ENCODE peak calls at places on chromosomes 3 and 15, in nine cellular contexts. C, F, U, V, O, R, H, W and L are unnamed samples.

GRCh38 chr3:131988209-131988608 is 46.6 kb downstream of the CPNE4 start:
- DNase-seq in O (no peak), W (no peak), U (no peak), C (no peak), V (no peak), H (no peak), F (no peak), R (no peak), L (no peak)

GRCh38 chr3:134364061-134364935 is 9.9 kb downstream of the AMOTL2 start:
- DNase-seq in F (no peak), H (peak; percentile 95), O (peak; percentile 95), R (peak; percentile 99), C (peak; percentile 95), W (peak; percentile 93), U (peak; percentile 82), V (peak; percentile 96), L (no peak)

GRCh38 chr3:180189310-180189648 is 152.5 kb upstream of the PEX5L start:
- DNase-seq in R (no peak), W (no peak), H (no peak), F (no peak), V (no peak), C (no peak), U (no peak), O (no peak), L (no peak)

GRCh38 chr3:17157713-17158112 is 273.0 kb downstream of the PLCL2 start:
- DNase-seq in U (no peak), W (no peak), V (peak; percentile 24), O (no peak), C (peak; percentile 31), F (no peak), R (no peak), H (peak; percentile 70), L (no peak)

GRCh38 chr3:172125963-172126403 is 86.6 kb downstream of the FNDC3B start:
- DNase-seq in C (peak; percentile 74), O (peak; percentile 95), H (peak; percentile 49), V (peak; percentile 68), U (no peak), W (no peak), F (no peak), R (peak; percentile 63), L (peak; percentile 94)

GRCh38 chr3:126284258-126284904 is 72.8 kb downstream of the KLF15 start:
- DNase-seq in R (peak; percentile 48), C (no peak), O (peak; percentile 28), F (no peak), W (no peak), H (no peak), V (peak; percentile 44), U (no peak), L (no peak)

GRCh38 chr3:153246805-153247204 is 84.8 kb downstream of the RAP2B start:
- DNase-seq in O (peak; percentile 93), W (peak; percentile 71), R (peak; percentile 66), F (no peak), H (no peak), V (peak; percentile 51), U (no peak), C (no peak), L (no peak)

GRCh38 chr3:133881987-133882825 is 13.5 kb downstream of the RAB6B start:
- DNase-seq in W (no peak), V (no peak), H (no peak), F (no peak), R (no peak), U (no peak), O (no peak), C (no peak), L (no peak)

GRCh38 chr15:42623951-42624350 is 48.5 kb downstream of the STARD9 start:
- DNase-seq in R (no peak), C (no peak), H (no peak), F (no peak), W (no peak), V (no peak), U (no peak), O (no peak), L (peak; percentile 34)

GRCh38 chr3:122564155-122564912 is at the start of the genes DTX3L and PARP9:
- DNase-seq in V (peak; percentile 73), H (peak; percentile 65), U (no peak), C (peak; percentile 87), R (peak; percentile 84), O (peak; percentile 83), W (no peak), F (peak; percentile 58), L (peak; percentile 33)

GRCh38 chr3:42190701-42191442 is 75.1 kb downstream of the CCK start:
- DNase-seq in R (peak; percentile 72), H (peak; percentile 67), V (peak; percentile 77), W (no peak), F (peak; percentile 4), C (peak; percentile 72), U (no peak), O (peak; percentile 67), L (peak; percentile 10)

GRCh38 chr3:185807455-185808068 is 17.3 kb downstream of the IGF2BP2 start:
- DNase-seq in F (no peak), H (peak; percentile 98), U (peak; percentile 76), V (peak; percentile 85), C (no peak), O (peak; percentile 68), R (peak; percentile 63), W (no peak), L (no peak)

GRCh38 chr3:32593903-32594525 is 23.4 kb upstream of the DYNC1LI1 start:
- DNase-seq in R (peak; percentile 70), U (no peak), H (no peak), W (no peak), C (no peak), O (peak; percentile 37), F (no peak), V (peak; percentile 81), L (no peak)

GRCh38 chr3:78741066-78741645 is 1026.6 kb downstream of the ROBO1 start:
- DNase-seq in H (no peak), R (no peak), F (no peak), U (no peak), W (no peak), C (no peak), O (no peak), V (no peak), L (no peak)

GRCh38 chr15:92571824-92572223 is 83.8 kb downstream of the FAM174B start:
- DNase-seq in W (no peak), F (no peak), C (no peak), U (no peak), O (no peak), H (no peak), V (no peak), R (no peak), L (no peak)

GRCh38 chr15:57595011-57595866 is 3.5 kb downstream of the MYZAP start:
- DNase-seq in R (no peak), W (no peak), U (no peak), O (no peak), V (no peak), H (no peak), C (peak; percentile 65), F (no peak), L (no peak)

GRCh38 chr3:46946856-46947544 is 29.5 kb downstream of the CCDC12 start:
- DNase-seq in U (no peak), H (peak; percentile 42), W (no peak), C (no peak), O (peak; percentile 17), R (no peak), V (peak; percentile 34), F (no peak), L (no peak)

GRCh38 chr15:59688383-59688887 is 685 bp downstream of the BNIP2 start:
- DNase-seq in U (no peak), O (peak; percentile 78), F (no peak), R (peak; percentile 85), C (peak; percentile 14), V (peak; percentile 88), H (peak; percentile 58), W (no peak), L (peak; percentile 45)

GRCh38 chr15:59997070-59997701 is 6.9 kb upstream of the FOXB1 start:
- DNase-seq in O (no peak), H (no peak), W (no peak), U (no peak), C (no peak), R (no peak), V (no peak), F (no peak), L (no peak)

DNA sequence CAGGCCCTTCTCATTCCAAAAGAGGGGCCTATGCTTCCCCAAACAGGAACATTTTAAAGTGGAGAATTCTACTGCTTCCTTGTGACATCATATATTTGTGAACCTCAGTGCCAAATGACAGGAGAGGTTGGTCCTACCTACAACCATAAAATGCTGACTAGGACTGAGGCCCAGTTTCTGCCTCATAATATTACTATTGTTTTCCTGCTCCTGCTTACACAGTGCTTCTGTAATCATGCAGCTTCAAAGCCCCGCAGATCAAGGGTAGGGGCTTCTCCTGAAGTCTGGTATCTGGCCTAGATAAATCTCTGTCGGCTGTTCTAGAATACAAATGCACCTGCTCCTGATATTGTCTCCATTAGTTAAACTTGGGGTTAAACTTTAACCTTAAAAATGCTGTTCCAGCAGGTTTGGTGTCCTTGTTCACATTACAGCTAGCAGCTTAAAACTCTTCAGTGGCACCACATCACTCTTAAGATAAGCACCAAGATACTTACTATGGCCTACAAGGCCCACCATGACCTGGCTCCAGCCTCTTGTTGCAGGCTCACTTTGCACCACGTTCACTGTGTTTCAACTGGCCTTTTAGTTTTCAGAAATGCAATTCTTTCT is 552.4 kb downstream of the TUSC7 start:
- DNase-seq in C (no peak), U (no peak), R (no peak), H (no peak), O (no peak), F (no peak), V (no peak), W (no peak), L (peak; percentile 79)
- H3K4me3 ChIP-seq in C (no peak overlapping the region), U (no peak overlapping the region), R (no peak overlapping the region), H (no peak overlapping the region), O (no peak overlapping the region), F (no peak overlapping the region), V (no peak overlapping the region), W (no peak overlapping the region), L (no peak overlapping the region)

GRCh38 chr3:9361691-9362388 is 1.0 kb upstream of the THUMPD3 start:
- DNase-seq in U (no peak), O (no peak), H (no peak), V (no peak), W (no peak), C (no peak), F (no peak), R (no peak), L (no peak)
- H3K4me3 ChIP-seq in U (peak overlapping the region; percentile 75), O (peak overlapping the region; percentile 83), H (no peak overlapping the region), V (peak overlapping the region; percentile 80), W (peak overlapping the region; percentile 74), C (peak overlapping the region; percentile 70), F (peak overlapping the region; percentile 60), R (peak overlapping the region; percentile 38), L (peak overlapping the region; percentile 73)

GRCh38 chr3:10213156-10213792 is 35.0 kb upstream of the TATDN2 start:
- DNase-seq in W (no peak), F (no peak), U (no peak), H (no peak), R (no peak), O (peak; percentile 75), V (no peak), C (no peak), L (no peak)
- H3K4me3 ChIP-seq in W (no peak overlapping the region), F (no peak overlapping the region), U (no peak overlapping the region), H (no peak overlapping the region), R (no peak overlapping the region), O (no peak overlapping the region), V (no peak overlapping the region), C (no peak overlapping the region), L (no peak overlapping the region)

DNA sequence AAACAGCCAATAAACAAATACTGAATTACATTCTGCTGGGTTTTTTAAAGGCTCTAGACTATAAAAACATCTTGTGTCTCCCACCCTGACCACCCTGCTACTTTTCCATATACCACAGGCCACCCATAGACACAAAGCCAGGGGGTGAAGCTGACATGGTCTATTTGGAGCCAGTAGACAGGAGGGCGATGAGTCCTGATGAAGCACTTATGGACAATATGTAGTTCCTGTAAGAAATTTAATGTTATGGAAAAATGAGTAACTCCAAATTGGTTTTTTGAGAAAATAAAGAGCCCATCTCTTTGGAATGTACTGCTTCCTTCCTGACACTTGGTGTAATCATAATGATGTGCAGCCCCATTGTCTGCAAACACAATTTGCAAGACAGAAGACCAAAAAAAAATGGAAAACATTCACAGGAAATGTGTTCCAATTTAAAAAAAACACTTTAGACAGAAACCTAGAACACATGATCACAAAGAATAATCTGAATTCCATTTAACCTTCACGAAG is 11.8 kb downstream of the SSR3 start:
- DNase-seq in V (no peak), C (no peak), F (no peak), W (no peak), O (no peak), U (no peak), H (no peak), R (no peak), L (no peak)
- H3K4me3 ChIP-seq in V (no peak overlapping the region), C (no peak overlapping the region), F (no peak overlapping the region), W (no peak overlapping the region), O (no peak overlapping the region), U (no peak overlapping the region), H (no peak overlapping the region), R (no peak overlapping the region), L (no peak overlapping the region)